ENCODE peak calls at places on chromosome 12, in five cellular contexts. Y, M, P, D and E are unnamed samples.

GRCh38 chr12:131218291-131219172 is 264.8 kb downstream of the ADGRD1 start:
- DNase-seq in P (no peak), D (no peak), Y (no peak), M (no peak), E (no peak)

GRCh38 chr12:127286281-127286680 is 980.7 kb upstream of the TMEM132C start:
- DNase-seq in M (no peak), D (no peak), Y (no peak), P (no peak), E (no peak)

GRCh38 chr12:53380797-53381738 is 1.1 kb downstream of the SP1 start:
- DNase-seq in Y (no peak), P (no peak), M (no peak), D (no peak), E (no peak)

GRCh38 chr12:120944645-120945217 is 33.6 kb upstream of the HNF1A start:
- DNase-seq in Y (no peak), P (no peak), M (peak; percentile 82), D (peak; percentile 8), E (no peak)

GRCh38 chr12:52004042-52004648 is 2.6 kb upstream of the TAMALIN start:
- DNase-seq in Y (peak; percentile 2), D (no peak), P (peak; percentile 61), M (peak; percentile 67), E (peak; percentile 49)

GRCh38 chr12:112665971-112666370 is 125.6 kb upstream of the RPH3A start:
- DNase-seq in P (no peak), Y (no peak), M (no peak), D (no peak), E (no peak)

GRCh38 chr12:132488127-132489077 is 1.5 kb upstream of the FBRSL1 start:
- DNase-seq in D (no peak), P (no peak), M (peak; percentile 65), Y (no peak), E (no peak)

GRCh38 chr12:958449-959123 is 9.1 kb upstream of the RAD52 start:
- DNase-seq in Y (no peak), D (no peak), M (no peak), P (no peak), E (no peak)

GRCh38 chr12:16218934-16219718 is 58.4 kb downstream of the SLC15A5 start:
- DNase-seq in M (no peak), Y (no peak), P (no peak), D (no peak), E (no peak)

GRCh38 chr12:58608711-58609110 is 311.6 kb downstream of the LRIG3 start:
- DNase-seq in Y (no peak), D (no peak), P (no peak), M (no peak), E (no peak)

GRCh38 chr12:24482882-24483604 is 465.9 kb downstream of the BCAT1 start:
- DNase-seq in Y (peak; percentile 4), D (no peak), P (no peak), M (no peak), E (no peak)

GRCh38 chr12:87952850-87953249 is 76.4 kb downstream of the C12orf50 start:
- DNase-seq in Y (no peak), D (no peak), M (no peak), P (no peak), E (no peak)

GRCh38 chr12:71558445-71558844 is 105.2 kb downstream of the ZFC3H1 start:
- DNase-seq in Y (no peak), D (no peak), P (no peak), M (no peak), E (no peak)

GRCh38 chr12:105235299-105235746 is 651 bp downstream of the APPL2 start:
- DNase-seq in P (no peak), D (no peak), Y (peak; percentile 18), M (peak; percentile 20), E (no peak)

GRCh38 chr12:116594325-116595038 is 35.3 kb downstream of the MAP1LC3B2 start:
- DNase-seq in P (no peak), Y (no peak), M (no peak), D (no peak), E (no peak)

GRCh38 chr12:112616469-112617190 is 174.9 kb upstream of the RPH3A start:
- DNase-seq in P (no peak), Y (no peak), M (no peak), D (no peak), E (no peak)

GRCh38 chr12:62865090-62865489 is 69.9 kb downstream of the PPM1H start:
- DNase-seq in D (no peak), M (no peak), P (no peak), Y (no peak), E (peak; percentile 4)

GRCh38 chr12:60863421-60863820 is 1267.6 kb downstream of the SLC16A7 start:
- DNase-seq in P (no peak), M (no peak), Y (no peak), D (no peak), E (no peak)

GRCh38 chr12:77888611-77889010 is 57.9 kb downstream of the NAV3 start:
- DNase-seq in D (no peak), M (no peak), P (no peak), Y (no peak), E (no peak)

GRCh38 chr12:93876360-93876759 is 199.2 kb downstream of the CRADD start:
- DNase-seq in Y (no peak), P (no peak), D (no peak), M (no peak), E (no peak)

GRCh38 chr12:120247621-120248030 is 17.9 kb downstream of the PXN start:
- DNase-seq in M (no peak), Y (no peak), D (no peak), P (no peak), E (no peak)

GRCh38 chr12:6211421-6211869 is 11.2 kb downstream of the CD9 start:
- DNase-seq in Y (no peak), M (no peak), D (no peak), P (no peak), E (no peak)

GRCh38 chr12:120725659-120726509 is at the start of gene ACADS:
- DNase-seq in D (peak; percentile 22), P (peak; percentile 75), Y (peak; percentile 90), M (peak; percentile 97), E (peak; percentile 11)

GRCh38 chr12:41932470-41932991 is 212.1 kb downstream of the GXYLT1 start:
- DNase-seq in M (peak; percentile 46), D (no peak), P (peak; percentile 38), Y (peak; percentile 98), E (peak; percentile 75)

GRCh38 chr12:113231275-113232231 is 10.3 kb downstream of the TPCN1 start:
- DNase-seq in Y (no peak), D (no peak), P (no peak), M (no peak), E (no peak)

GRCh38 chr12:45909041-45909713 is 81.2 kb downstream of the SCAF11 start:
- DNase-seq in Y (no peak), M (no peak), D (no peak), P (no peak), E (no peak)

GRCh38 chr12:59698599-59698998 is 102.8 kb downstream of the SLC16A7 start:
- DNase-seq in D (no peak), Y (no peak), M (no peak), P (no peak), E (no peak)

GRCh38 chr12:94636462-94637085 is 13.8 kb downstream of the TMCC3 start:
- DNase-seq in Y (no peak), P (no peak), D (no peak), M (no peak), E (no peak)

GRCh38 chr12:89862511-89863331 is 154.1 kb upstream of the ATP2B1 start:
- DNase-seq in P (no peak), D (no peak), M (peak; percentile 11), Y (no peak), E (no peak)

GRCh38 chr12:102631274-102631673 is 150.9 kb upstream of the IGF1 start:
- DNase-seq in P (no peak), M (no peak), D (no peak), Y (no peak), E (no peak)

GRCh38 chr12:116933101-116933500 is 22.4 kb downstream of the FBXW8 start:
- DNase-seq in M (no peak), D (no peak), Y (no peak), P (no peak), E (no peak)

GRCh38 chr12:77124767-77125166 is 59.4 kb upstream of the E2F7 start:
- DNase-seq in D (no peak), Y (no peak), M (no peak), P (no peak), E (no peak)

GRCh38 chr12:94832780-94833760 is 170.4 kb downstream of the NDUFA12 start:
- DNase-seq in Y (peak; percentile 7), D (no peak), M (no peak), P (no peak), E (no peak)

GRCh38 chr12:70885952-70886351 is 34.6 kb downstream of the PTPRR start:
- DNase-seq in P (no peak), M (no peak), D (no peak), Y (no peak), E (no peak)

GRCh38 chr12:95248604-95249355 is 31.2 kb downstream of the VEZT start:
- DNase-seq in Y (no peak), P (no peak), D (no peak), M (no peak), E (no peak)

GRCh38 chr12:48000878-48001321 is 3.4 kb downstream of the COL2A1 start:
- DNase-seq in D (no peak), Y (no peak), P (no peak), M (no peak), E (no peak)

GRCh38 chr12:32309811-32310755 is 89.3 kb upstream of the FGD4 start:
- DNase-seq in M (peak; percentile 15), Y (peak; percentile 25), D (no peak), P (no peak), E (no peak)

GRCh38 chr12:4107436-4107878 is 166.1 kb upstream of the CCND2 start:
- DNase-seq in M (peak; percentile 53), Y (no peak), D (peak; percentile 12), P (no peak), E (no peak)